ENCODE peak calls at places on chromosome 1, in nine cellular contexts. One of them, this sample, is unnamed.

GRCh38 chr1:104636581-104636980 is 886.9 kb downstream of the AMY1C start:
- DNase-seq in stimulated activated CD8-positive, alpha-beta memory T cell treated with anti-CD3 and anti-CD28 coated beads, Interleukin-15, amount 100 ng/mL, for 24 hours: no peak
- DNase-seq in ELF-1: no peak
- DNase-seq in NCI-H1694 treated with DMSO at 0.1 percent for 48 hours: no peak
- DNase-seq in HAP-1: no peak
- DNase-seq in AG09309: no peak
- DNase-seq in T-helper 2 cell: no peak
- DNase-seq in stromal cell of bone marrow: no peak
- DNase-seq in HT-29: peak; percentile 16
- DNase-seq in this sample: no peak

GRCh38 chr1:71377886-71378285 is 297.1 kb upstream of the ZRANB2 start:
- DNase-seq in stimulated activated CD8-positive, alpha-beta memory T cell treated with anti-CD3 and anti-CD28 coated beads, Interleukin-15, amount 100 ng/mL, for 24 hours: no peak
- DNase-seq in ELF-1: no peak
- DNase-seq in NCI-H1694 treated with DMSO at 0.1 percent for 48 hours: no peak
- DNase-seq in HAP-1: no peak
- DNase-seq in AG09309: no peak
- DNase-seq in T-helper 2 cell: no peak
- DNase-seq in stromal cell of bone marrow: no peak
- DNase-seq in HT-29: no peak
- DNase-seq in this sample: no peak

GRCh38 chr1:33182452-33182851 is 609 bp upstream of the TRIM62 start:
- DNase-seq in stimulated activated CD8-positive, alpha-beta memory T cell treated with anti-CD3 and anti-CD28 coated beads, Interleukin-15, amount 100 ng/mL, for 24 hours: no peak
- DNase-seq in ELF-1: no peak
- DNase-seq in NCI-H1694 treated with DMSO at 0.1 percent for 48 hours: peak; percentile 62
- DNase-seq in HAP-1: peak; percentile 21
- DNase-seq in AG09309: no peak
- DNase-seq in T-helper 2 cell: no peak
- DNase-seq in stromal cell of bone marrow: no peak
- DNase-seq in HT-29: no peak
- DNase-seq in this sample: no peak

GRCh38 chr1:46699670-46700069 is 19.2 kb downstream of the EFCAB14 start:
- DNase-seq in stimulated activated CD8-positive, alpha-beta memory T cell treated with anti-CD3 and anti-CD28 coated beads, Interleukin-15, amount 100 ng/mL, for 24 hours: no peak
- DNase-seq in ELF-1: no peak
- DNase-seq in NCI-H1694 treated with DMSO at 0.1 percent for 48 hours: no peak
- DNase-seq in HAP-1: no peak
- DNase-seq in AG09309: no peak
- DNase-seq in T-helper 2 cell: no peak
- DNase-seq in stromal cell of bone marrow: no peak
- DNase-seq in HT-29: no peak
- DNase-seq in this sample: no peak

GRCh38 chr1:223724376-223724775 is 12.0 kb downstream of the CAPN2 start:
- DNase-seq in stimulated activated CD8-positive, alpha-beta memory T cell treated with anti-CD3 and anti-CD28 coated beads, Interleukin-15, amount 100 ng/mL, for 24 hours: no peak
- DNase-seq in ELF-1: no peak
- DNase-seq in NCI-H1694 treated with DMSO at 0.1 percent for 48 hours: no peak
- DNase-seq in HAP-1: no peak
- DNase-seq in AG09309: no peak
- DNase-seq in T-helper 2 cell: no peak
- DNase-seq in stromal cell of bone marrow: no peak
- DNase-seq in HT-29: no peak
- DNase-seq in this sample: no peak

GRCh38 chr1:44101356-44101755 is 17.3 kb upstream of the KLF17 start:
- DNase-seq in stimulated activated CD8-positive, alpha-beta memory T cell treated with anti-CD3 and anti-CD28 coated beads, Interleukin-15, amount 100 ng/mL, for 24 hours: no peak
- DNase-seq in ELF-1: no peak
- DNase-seq in NCI-H1694 treated with DMSO at 0.1 percent for 48 hours: no peak
- DNase-seq in HAP-1: no peak
- DNase-seq in AG09309: peak; percentile 3
- DNase-seq in T-helper 2 cell: no peak
- DNase-seq in stromal cell of bone marrow: no peak
- DNase-seq in HT-29: no peak
- DNase-seq in this sample: no peak

GRCh38 chr1:32464191-32464715 is 619 bp upstream of the ZBTB8B start:
- DNase-seq in stimulated activated CD8-positive, alpha-beta memory T cell treated with anti-CD3 and anti-CD28 coated beads, Interleukin-15, amount 100 ng/mL, for 24 hours: no peak
- DNase-seq in ELF-1: peak; percentile 40
- DNase-seq in NCI-H1694 treated with DMSO at 0.1 percent for 48 hours: no peak
- DNase-seq in HAP-1: no peak
- DNase-seq in AG09309: no peak
- DNase-seq in T-helper 2 cell: no peak
- DNase-seq in stromal cell of bone marrow: no peak
- DNase-seq in HT-29: no peak
- DNase-seq in this sample: peak; percentile 36

GRCh38 chr1:231106347-231106746 is 55.5 kb upstream of the TRIM67 start:
- DNase-seq in stimulated activated CD8-positive, alpha-beta memory T cell treated with anti-CD3 and anti-CD28 coated beads, Interleukin-15, amount 100 ng/mL, for 24 hours: no peak
- DNase-seq in ELF-1: no peak
- DNase-seq in NCI-H1694 treated with DMSO at 0.1 percent for 48 hours: peak; percentile 73
- DNase-seq in HAP-1: no peak
- DNase-seq in AG09309: peak; percentile 46
- DNase-seq in T-helper 2 cell: no peak
- DNase-seq in stromal cell of bone marrow: peak; percentile 57
- DNase-seq in HT-29: no peak
- DNase-seq in this sample: no peak

GRCh38 chr1:47840791-47841190 is 156.4 kb downstream of the TRABD2B start:
- DNase-seq in stimulated activated CD8-positive, alpha-beta memory T cell treated with anti-CD3 and anti-CD28 coated beads, Interleukin-15, amount 100 ng/mL, for 24 hours: no peak
- DNase-seq in ELF-1: no peak
- DNase-seq in NCI-H1694 treated with DMSO at 0.1 percent for 48 hours: no peak
- DNase-seq in HAP-1: no peak
- DNase-seq in AG09309: no peak
- DNase-seq in T-helper 2 cell: no peak
- DNase-seq in stromal cell of bone marrow: no peak
- DNase-seq in HT-29: no peak
- DNase-seq in this sample: no peak

GRCh38 chr1:178004926-178005391 is 35.1 kb upstream of the SEC16B start:
- DNase-seq in stimulated activated CD8-positive, alpha-beta memory T cell treated with anti-CD3 and anti-CD28 coated beads, Interleukin-15, amount 100 ng/mL, for 24 hours: no peak
- DNase-seq in ELF-1: no peak
- DNase-seq in NCI-H1694 treated with DMSO at 0.1 percent for 48 hours: no peak
- DNase-seq in HAP-1: no peak
- DNase-seq in AG09309: peak; percentile 11
- DNase-seq in T-helper 2 cell: no peak
- DNase-seq in stromal cell of bone marrow: peak; percentile 31
- DNase-seq in HT-29: no peak
- DNase-seq in this sample: no peak

GRCh38 chr1:41811051-41811795 is 107.5 kb downstream of the HIVEP3 start:
- DNase-seq in stimulated activated CD8-positive, alpha-beta memory T cell treated with anti-CD3 and anti-CD28 coated beads, Interleukin-15, amount 100 ng/mL, for 24 hours: no peak
- DNase-seq in ELF-1: no peak
- DNase-seq in NCI-H1694 treated with DMSO at 0.1 percent for 48 hours: no peak
- DNase-seq in HAP-1: no peak
- DNase-seq in AG09309: no peak
- DNase-seq in T-helper 2 cell: peak; percentile 44
- DNase-seq in stromal cell of bone marrow: no peak
- DNase-seq in HT-29: no peak
- DNase-seq in this sample: no peak

GRCh38 chr1:97331165-97331564 is 589.7 kb downstream of the DPYD start:
- DNase-seq in stimulated activated CD8-positive, alpha-beta memory T cell treated with anti-CD3 and anti-CD28 coated beads, Interleukin-15, amount 100 ng/mL, for 24 hours: no peak
- DNase-seq in ELF-1: no peak
- DNase-seq in NCI-H1694 treated with DMSO at 0.1 percent for 48 hours: no peak
- DNase-seq in HAP-1: no peak
- DNase-seq in AG09309: no peak
- DNase-seq in T-helper 2 cell: no peak
- DNase-seq in stromal cell of bone marrow: no peak
- DNase-seq in HT-29: no peak
- DNase-seq in this sample: no peak

GRCh38 chr1:113325039-113325438 is 65.3 kb upstream of the MAGI3 start:
- DNase-seq in stimulated activated CD8-positive, alpha-beta memory T cell treated with anti-CD3 and anti-CD28 coated beads, Interleukin-15, amount 100 ng/mL, for 24 hours: no peak
- DNase-seq in ELF-1: no peak
- DNase-seq in NCI-H1694 treated with DMSO at 0.1 percent for 48 hours: no peak
- DNase-seq in HAP-1: no peak
- DNase-seq in AG09309: no peak
- DNase-seq in T-helper 2 cell: no peak
- DNase-seq in stromal cell of bone marrow: no peak
- DNase-seq in HT-29: peak; percentile 37
- DNase-seq in this sample: no peak